ENCODE peak calls at places on chromosome 4, in four cellular contexts. One of them, this sample, is unnamed.
A peak's percentile ranks its signal among the peaks of the same experiment; 100 is the strongest.

GRCh38 chr4:64305565-64306254 is 103.5 kb downstream of the TECRL start:
- DNase-seq in HCT116: no peak
- DNase-seq in Karpas-422: no peak
- DNase-seq in CD4-positive, CD25-positive, alpha-beta regulatory T cell: no peak
- DNase-seq in this sample: peak; percentile 14

GRCh38 chr4:184287697-184288255 is 70.1 kb upstream of the ENPP6 start:
- DNase-seq in HCT116: no peak
- DNase-seq in Karpas-422: peak; percentile 51
- DNase-seq in CD4-positive, CD25-positive, alpha-beta regulatory T cell: no peak
- DNase-seq in this sample: peak; percentile 23

GRCh38 chr4:158873795-158874359 is 105.1 kb downstream of the FNIP2 start:
- DNase-seq in HCT116: peak; percentile 15
- DNase-seq in Karpas-422: no peak
- DNase-seq in CD4-positive, CD25-positive, alpha-beta regulatory T cell: no peak
- DNase-seq in this sample: peak; percentile 22

GRCh38 chr4:39502034-39502658 is 25.1 kb downstream of the UGDH start:
- DNase-seq in HCT116: no peak
- DNase-seq in Karpas-422: no peak
- DNase-seq in CD4-positive, CD25-positive, alpha-beta regulatory T cell: no peak
- DNase-seq in this sample: no peak

GRCh38 chr4:127632420-127633403 is at the start of gene INTU:
- DNase-seq in HCT116: peak; percentile 92
- DNase-seq in Karpas-422: no peak
- DNase-seq in CD4-positive, CD25-positive, alpha-beta regulatory T cell: no peak
- DNase-seq in this sample: peak; percentile 99

GRCh38 chr4:3756343-3757059 is 9.7 kb upstream of the ADRA2C start:
- DNase-seq in HCT116: peak; percentile 47
- DNase-seq in Karpas-422: peak; percentile 47
- DNase-seq in CD4-positive, CD25-positive, alpha-beta regulatory T cell: no peak
- DNase-seq in this sample: peak; percentile 65

GRCh38 chr4:116925900-116926457 is 159.4 kb downstream of the TRAM1L1 start:
- DNase-seq in HCT116: no peak
- DNase-seq in Karpas-422: no peak
- DNase-seq in CD4-positive, CD25-positive, alpha-beta regulatory T cell: no peak
- DNase-seq in this sample: peak; percentile 66

GRCh38 chr4:17236686-17237085 is 275.2 kb downstream of the QDPR start:
- DNase-seq in HCT116: no peak
- DNase-seq in Karpas-422: no peak
- DNase-seq in CD4-positive, CD25-positive, alpha-beta regulatory T cell: no peak
- DNase-seq in this sample: no peak

GRCh38 chr4:138400528-138400927 is 158.4 kb upstream of the SLC7A11 start:
- DNase-seq in HCT116: no peak
- DNase-seq in Karpas-422: no peak
- DNase-seq in CD4-positive, CD25-positive, alpha-beta regulatory T cell: no peak
- DNase-seq in this sample: no peak

GRCh38 chr4:128310266-128310697 is 22.7 kb upstream of the PGRMC2 start:
- DNase-seq in HCT116: no peak
- DNase-seq in Karpas-422: no peak
- DNase-seq in CD4-positive, CD25-positive, alpha-beta regulatory T cell: no peak
- DNase-seq in this sample: peak; percentile 76

GRCh38 chr4:108889696-108890475 is 127.0 kb upstream of the ETNPPL start:
- DNase-seq in HCT116: no peak
- DNase-seq in Karpas-422: no peak
- DNase-seq in CD4-positive, CD25-positive, alpha-beta regulatory T cell: no peak
- DNase-seq in this sample: no peak

GRCh38 chr4:86048426-86048825 is 311.4 kb downstream of the MAPK10 start:
- DNase-seq in HCT116: no peak
- DNase-seq in Karpas-422: no peak
- DNase-seq in CD4-positive, CD25-positive, alpha-beta regulatory T cell: no peak
- DNase-seq in this sample: no peak

GRCh38 chr4:104128850-104129213 is 365.9 kb downstream of the CXXC4 start:
- DNase-seq in HCT116: peak; percentile 3
- DNase-seq in Karpas-422: no peak
- DNase-seq in CD4-positive, CD25-positive, alpha-beta regulatory T cell: no peak
- DNase-seq in this sample: peak; percentile 2

GRCh38 chr4:54001558-54002365 is 62.6 kb downstream of the CHIC2 start:
- DNase-seq in HCT116: no peak
- DNase-seq in Karpas-422: no peak
- DNase-seq in CD4-positive, CD25-positive, alpha-beta regulatory T cell: no peak
- DNase-seq in this sample: no peak

GRCh38 chr4:40264497-40264896 is 67.7 kb downstream of the RHOH start:
- DNase-seq in HCT116: no peak
- DNase-seq in Karpas-422: no peak
- DNase-seq in CD4-positive, CD25-positive, alpha-beta regulatory T cell: no peak
- DNase-seq in this sample: peak; percentile 81

GRCh38 chr4:126627255-126627654 is 1005.5 kb upstream of the INTU start:
- DNase-seq in HCT116: peak; percentile 8
- DNase-seq in Karpas-422: no peak
- DNase-seq in CD4-positive, CD25-positive, alpha-beta regulatory T cell: no peak
- DNase-seq in this sample: peak; percentile 39

GRCh38 chr4:24991015-24991414 is 39.7 kb downstream of the LGI2 start:
- DNase-seq in HCT116: no peak
- DNase-seq in Karpas-422: no peak
- DNase-seq in CD4-positive, CD25-positive, alpha-beta regulatory T cell: no peak
- DNase-seq in this sample: no peak

GRCh38 chr4:99636422-99636821 is 21.2 kb downstream of the C4orf54 start:
- DNase-seq in HCT116: no peak
- DNase-seq in Karpas-422: no peak
- DNase-seq in CD4-positive, CD25-positive, alpha-beta regulatory T cell: no peak
- DNase-seq in this sample: no peak
- H3K4me1 ChIP-seq in HCT116: no peaks in the 10 kb centered on the region
- H3K4me1 ChIP-seq in Karpas-422: peaks cover 79% of the 10 kb centered on the region
- H3K4me1 ChIP-seq in CD4-positive, CD25-positive, alpha-beta regulatory T cell: no peaks in the 10 kb centered on the region
- H3K4me1 ChIP-seq in this sample: no peaks in the 10 kb centered on the region

GRCh38 chr4:175807596-175807995 is 4.5 kb downstream of the GPM6A start:
- DNase-seq in HCT116: no peak
- DNase-seq in Karpas-422: no peak
- DNase-seq in CD4-positive, CD25-positive, alpha-beta regulatory T cell: no peak
- DNase-seq in this sample: no peak
- H3K4me1 ChIP-seq in HCT116: no peaks in the 10 kb centered on the region
- H3K4me1 ChIP-seq in Karpas-422: no peaks in the 10 kb centered on the region
- H3K4me1 ChIP-seq in CD4-positive, CD25-positive, alpha-beta regulatory T cell: no peaks in the 10 kb centered on the region
- H3K4me1 ChIP-seq in this sample: peaks cover 2% of the 10 kb centered on the region

GRCh38 chr4:1714303-1715001 is 2.3 kb upstream of the SLBP start:
- DNase-seq in HCT116: no peak
- DNase-seq in Karpas-422: peak; percentile 74
- DNase-seq in CD4-positive, CD25-positive, alpha-beta regulatory T cell: no peak
- DNase-seq in this sample: peak; percentile 71

GRCh38 chr4:1715002-1715761 is 3.1 kb upstream of the SLBP start:
- DNase-seq in HCT116: no peak
- DNase-seq in Karpas-422: no peak
- DNase-seq in CD4-positive, CD25-positive, alpha-beta regulatory T cell: no peak
- DNase-seq in this sample: no peak

GRCh38 chr4:1718095-1718850 is 2.9 kb downstream of the TMEM129 start:
- DNase-seq in HCT116: no peak
- DNase-seq in Karpas-422: no peak
- DNase-seq in CD4-positive, CD25-positive, alpha-beta regulatory T cell: no peak
- DNase-seq in this sample: no peak

GRCh38 chr4:1716065-1716945 is 4.2 kb upstream of the SLBP start:
- DNase-seq in HCT116: no peak
- DNase-seq in Karpas-422: no peak
- DNase-seq in CD4-positive, CD25-positive, alpha-beta regulatory T cell: no peak
- DNase-seq in this sample: no peak

DNA sequence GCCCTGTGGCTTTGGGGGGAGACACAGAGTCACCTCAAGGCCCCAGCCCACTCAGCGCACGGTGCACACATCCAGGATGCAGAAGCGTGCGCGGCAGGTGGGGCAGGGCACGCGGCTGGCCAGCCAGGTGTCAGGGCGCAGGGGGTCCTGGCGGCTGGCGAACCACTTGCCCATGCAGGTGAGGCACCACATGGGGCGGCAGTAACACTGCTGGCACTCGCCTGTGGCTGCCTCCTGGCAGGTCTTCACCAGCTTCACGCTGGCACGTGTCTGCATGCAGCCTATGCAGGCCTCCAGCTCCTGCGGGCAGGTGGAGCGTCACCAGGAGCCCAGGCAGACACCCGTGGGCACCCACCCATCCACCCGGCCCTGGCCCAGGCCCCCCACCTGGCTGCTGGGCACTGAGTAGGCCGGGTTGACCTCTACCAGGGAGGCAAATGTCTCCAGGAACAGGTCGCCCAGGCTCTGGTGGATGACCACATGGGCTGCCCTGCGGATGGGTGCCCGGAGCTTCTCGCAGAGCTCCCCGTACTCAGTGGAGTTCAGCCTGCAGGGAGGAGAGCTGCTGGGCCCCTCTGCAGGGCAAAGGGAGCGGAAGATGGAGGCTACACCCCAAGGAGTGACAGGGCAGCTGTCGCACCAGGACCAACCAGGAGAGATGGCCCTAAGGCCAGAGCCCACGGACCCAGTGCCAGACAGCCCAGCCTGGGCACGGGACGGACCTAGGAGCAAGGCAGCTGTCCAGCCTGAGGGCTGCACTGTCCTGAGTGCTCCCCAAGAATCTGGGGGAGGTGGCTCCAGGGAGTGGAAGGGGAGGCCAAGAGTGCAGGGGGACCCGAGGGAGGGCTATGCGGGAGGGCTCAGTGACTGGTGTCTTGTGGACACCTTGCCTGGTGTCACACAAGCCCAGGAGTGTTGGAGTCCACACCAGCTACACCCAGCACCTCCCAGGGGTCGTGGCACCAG is 3.7 kb downstream of the TMEM129 start:
- DNase-seq in HCT116: no peak
- DNase-seq in Karpas-422: no peak
- DNase-seq in CD4-positive, CD25-positive, alpha-beta regulatory T cell: no peak
- DNase-seq in this sample: no peak
- H3K4me1 ChIP-seq in HCT116: peaks cover 29% of the 10 kb centered on the region
- H3K4me1 ChIP-seq in Karpas-422: peaks cover 61% of the 10 kb centered on the region
- H3K4me1 ChIP-seq in CD4-positive, CD25-positive, alpha-beta regulatory T cell: peaks cover 46% of the 10 kb centered on the region
- H3K4me1 ChIP-seq in this sample: peaks cover 1% of the 10 kb centered on the region

GRCh38 chr4:55035892-55036291 is 89.5 kb downstream of the KDR start:
- DNase-seq in HCT116: no peak
- DNase-seq in Karpas-422: no peak
- DNase-seq in CD4-positive, CD25-positive, alpha-beta regulatory T cell: no peak
- DNase-seq in this sample: no peak
- H3K4me1 ChIP-seq in HCT116: no peaks in the 10 kb centered on the region
- H3K4me1 ChIP-seq in Karpas-422: no peaks in the 10 kb centered on the region
- H3K4me1 ChIP-seq in CD4-positive, CD25-positive, alpha-beta regulatory T cell: no peaks in the 10 kb centered on the region
- H3K4me1 ChIP-seq in this sample: peaks cover 7% of the 10 kb centered on the region

GRCh38 chr4:2572076-2572475 is 35.6 kb downstream of the FAM193A start:
- DNase-seq in HCT116: no peak
- DNase-seq in Karpas-422: no peak
- DNase-seq in CD4-positive, CD25-positive, alpha-beta regulatory T cell: no peak
- DNase-seq in this sample: no peak
- H3K4me1 ChIP-seq in HCT116: peaks cover 3% of the 10 kb centered on the region
- H3K4me1 ChIP-seq in Karpas-422: peaks cover 5% of the 10 kb centered on the region
- H3K4me1 ChIP-seq in CD4-positive, CD25-positive, alpha-beta regulatory T cell: peaks cover 20% of the 10 kb centered on the region
- H3K4me1 ChIP-seq in this sample: peaks cover 5% of the 10 kb centered on the region

DNA sequence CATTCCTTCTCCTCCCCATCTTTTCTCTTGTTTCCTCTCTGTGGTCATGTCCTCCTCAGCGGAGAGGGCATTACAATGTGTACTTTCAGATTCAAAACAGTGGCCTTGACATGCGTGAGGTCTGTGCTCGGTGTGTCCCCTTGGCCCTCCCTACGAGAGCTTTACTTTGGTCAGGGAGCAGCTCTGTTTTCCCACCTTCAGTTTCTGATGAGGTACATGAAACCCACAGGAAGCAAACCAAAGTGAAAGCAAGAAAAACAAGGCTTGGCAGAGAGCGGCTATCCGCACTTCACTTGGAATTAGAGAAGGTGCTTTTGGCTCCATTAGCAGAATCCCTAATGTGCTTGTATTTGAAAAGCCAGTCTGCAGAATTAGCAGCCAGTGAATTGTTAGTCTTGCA is 19.5 kb upstream of the BOD1L1 start:
- DNase-seq in HCT116: no peak
- DNase-seq in Karpas-422: no peak
- DNase-seq in CD4-positive, CD25-positive, alpha-beta regulatory T cell: no peak
- DNase-seq in this sample: no peak
- H3K4me1 ChIP-seq in HCT116: no peaks in the 10 kb centered on the region
- H3K4me1 ChIP-seq in Karpas-422: no peaks in the 10 kb centered on the region
- H3K4me1 ChIP-seq in CD4-positive, CD25-positive, alpha-beta regulatory T cell: no peaks in the 10 kb centered on the region
- H3K4me1 ChIP-seq in this sample: no peaks in the 10 kb centered on the region

GRCh38 chr4:162683659-162684370 is 482.9 kb downstream of the NAF1 start:
- DNase-seq in HCT116: no peak
- DNase-seq in Karpas-422: no peak
- DNase-seq in CD4-positive, CD25-positive, alpha-beta regulatory T cell: no peak
- DNase-seq in this sample: no peak

GRCh38 chr4:162685401-162685800 is 481.3 kb downstream of the NAF1 start:
- DNase-seq in HCT116: no peak
- DNase-seq in Karpas-422: no peak
- DNase-seq in CD4-positive, CD25-positive, alpha-beta regulatory T cell: no peak
- DNase-seq in this sample: no peak

GRCh38 chr4:162684371-162684700 is 482.4 kb downstream of the NAF1 start:
- DNase-seq in HCT116: no peak
- DNase-seq in Karpas-422: no peak
- DNase-seq in CD4-positive, CD25-positive, alpha-beta regulatory T cell: no peak
- DNase-seq in this sample: no peak

GRCh38 chr4:162682651-162683050 is 484.0 kb downstream of the NAF1 start:
- DNase-seq in HCT116: no peak
- DNase-seq in Karpas-422: no peak
- DNase-seq in CD4-positive, CD25-positive, alpha-beta regulatory T cell: no peak
- DNase-seq in this sample: peak; percentile 63

GRCh38 chr4:162681212-162681611 is 485.5 kb downstream of the NAF1 start:
- DNase-seq in HCT116: no peak
- DNase-seq in Karpas-422: no peak
- DNase-seq in CD4-positive, CD25-positive, alpha-beta regulatory T cell: no peak
- DNase-seq in this sample: peak; percentile 3
- H3K4me1 ChIP-seq in HCT116: no peaks in the 10 kb centered on the region
- H3K4me1 ChIP-seq in Karpas-422: no peaks in the 10 kb centered on the region
- H3K4me1 ChIP-seq in CD4-positive, CD25-positive, alpha-beta regulatory T cell: no peaks in the 10 kb centered on the region
- H3K4me1 ChIP-seq in this sample: no peaks in the 10 kb centered on the region

DNA sequence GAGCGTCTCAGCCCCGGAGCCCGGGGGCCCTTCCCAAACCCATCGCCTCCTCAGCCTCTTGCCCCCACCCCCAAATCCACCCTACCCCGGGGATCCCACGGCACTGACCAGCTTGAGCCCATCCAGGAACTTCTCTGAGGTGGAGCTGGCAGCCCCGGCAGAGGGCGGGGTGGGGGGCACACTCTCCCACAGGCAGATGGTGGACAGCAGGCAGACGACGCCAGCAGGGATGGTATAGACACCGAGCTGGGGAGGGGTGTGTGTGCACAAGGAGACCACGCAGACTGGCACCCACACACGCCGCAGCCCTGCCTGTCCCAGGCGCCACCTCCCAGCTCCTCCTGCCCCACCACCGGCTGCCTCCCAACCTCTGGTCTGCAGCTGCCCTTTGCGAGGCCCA is 4.3 kb downstream of the SLC49A3 start:
- DNase-seq in HCT116: no peak
- DNase-seq in Karpas-422: no peak
- DNase-seq in CD4-positive, CD25-positive, alpha-beta regulatory T cell: no peak
- DNase-seq in this sample: no peak
- H3K4me1 ChIP-seq in HCT116: peaks cover 52% of the 10 kb centered on the region
- H3K4me1 ChIP-seq in Karpas-422: peaks cover 4% of the 10 kb centered on the region
- H3K4me1 ChIP-seq in CD4-positive, CD25-positive, alpha-beta regulatory T cell: peaks cover 21% of the 10 kb centered on the region
- H3K4me1 ChIP-seq in this sample: peaks cover 3% of the 10 kb centered on the region

GRCh38 chr4:77581724-77582123 is 23.9 kb upstream of the CXCL13 start:
- DNase-seq in HCT116: no peak
- DNase-seq in Karpas-422: no peak
- DNase-seq in CD4-positive, CD25-positive, alpha-beta regulatory T cell: no peak
- DNase-seq in this sample: no peak

GRCh38 chr4:77579406-77580076 is 26.1 kb upstream of the CXCL13 start:
- DNase-seq in HCT116: peak; percentile 39
- DNase-seq in Karpas-422: no peak
- DNase-seq in CD4-positive, CD25-positive, alpha-beta regulatory T cell: no peak
- DNase-seq in this sample: no peak

GRCh38 chr4:77582716-77583115 is 22.9 kb upstream of the CXCL13 start:
- DNase-seq in HCT116: no peak
- DNase-seq in Karpas-422: no peak
- DNase-seq in CD4-positive, CD25-positive, alpha-beta regulatory T cell: no peak
- DNase-seq in this sample: no peak

GRCh38 chr4:77578145-77578544 is 27.5 kb upstream of the CXCL13 start:
- DNase-seq in HCT116: no peak
- DNase-seq in Karpas-422: peak; percentile 42
- DNase-seq in CD4-positive, CD25-positive, alpha-beta regulatory T cell: no peak
- DNase-seq in this sample: peak; percentile 14

GRCh38 chr4:77582151-77582550 is 23.5 kb upstream of the CXCL13 start:
- DNase-seq in HCT116: no peak
- DNase-seq in Karpas-422: no peak
- DNase-seq in CD4-positive, CD25-positive, alpha-beta regulatory T cell: no peak
- DNase-seq in this sample: no peak
- H3K4me1 ChIP-seq in HCT116: peaks cover 16% of the 10 kb centered on the region
- H3K4me1 ChIP-seq in Karpas-422: no peaks in the 10 kb centered on the region
- H3K4me1 ChIP-seq in CD4-positive, CD25-positive, alpha-beta regulatory T cell: peaks cover 4% of the 10 kb centered on the region
- H3K4me1 ChIP-seq in this sample: no peaks in the 10 kb centered on the region